ENCODE peak calls at places on chromosomes 7 and 10, in five cellular contexts. S is effector CD4-positive, alpha-beta T cell; A is erythroblast; Y is upper lobe of right lung; O is B cell. P is an unnamed sample.
A peak's percentile ranks its signal among the peaks of the same experiment; 100 is the strongest.

GRCh38 chr7:114825423-114825951 is 96.4 kb upstream of the MDFIC start:
- DNase-seq in S (no peak), A (peak; percentile 1), Y (no peak), O (no peak), P (no peak)

GRCh38 chr7:2738110-2738509 is 50.1 kb downstream of the AMZ1 start:
- DNase-seq in S (no peak), A (peak; percentile 41), Y (no peak), O (no peak), P (no peak)

GRCh38 chr10:131694168-131694962 is 206.4 kb upstream of the PPP2R2D start:
- DNase-seq in S (no peak), A (no peak), Y (peak; percentile 39), O (no peak), P (no peak)

GRCh38 chr7:93228302-93228701 is 2.0 kb upstream of the HEPACAM2 start:
- DNase-seq in S (peak; percentile 6), A (peak; percentile 68), Y (no peak), O (peak; percentile 14), P (peak; percentile 82)

GRCh38 chr7:129667116-129667515 is 55.6 kb downstream of the NRF1 start:
- DNase-seq in S (no peak), A (no peak), Y (no peak), O (no peak), P (no peak)

GRCh38 chr10:92544296-92544695 is 29.6 kb downstream of the IDE start:
- DNase-seq in S (no peak), A (no peak), Y (no peak), O (peak; percentile 15), P (no peak)

GRCh38 chr10:74841265-74841973 is 15.0 kb downstream of the KAT6B start:
- DNase-seq in S (no peak), A (no peak), Y (no peak), O (no peak), P (no peak)

GRCh38 chr7:122423591-122423990 is 119.0 kb upstream of the FEZF1 start:
- DNase-seq in S (no peak), A (no peak), Y (no peak), O (no peak), P (no peak)

GRCh38 chr10:71320592-71320991 is 1.5 kb downstream of the SLC29A3 start:
- DNase-seq in S (no peak), A (no peak), Y (no peak), O (no peak), P (no peak)

P was measured in NCI-H774.